ENCODE peak calls at places on chromosomes 5 and 9, in six cellular contexts. X is WERI-Rb-1, R is IMR-90, M is fibroblast of the aortic adventitia, W is cardiac muscle cell, C is coronary artery. P is an unnamed sample.

GRCh38 chr5:33631786-33632185 is 191.0 kb downstream of the TARS1 start:
- DNase-seq in X (no peak), R (peak), M (peak), W (peak), C (no peak), P (peak)

GRCh38 chr5:139638736-139639618 is 9.2 kb upstream of the CXXC5 start:
- DNase-seq in X (peak), R (no peak), M (no peak), W (no peak), C (no peak), P (no peak)

GRCh38 chr5:163760498-163760897 is 255.1 kb downstream of the MAT2B start:
- DNase-seq in X (no peak), R (peak), M (peak), W (peak), C (no peak), P (peak)

GRCh38 chr5:115751176-115751575 is 65.3 kb downstream of the CDO1 start:
- DNase-seq in X (no peak), R (no peak), M (no peak), W (no peak), C (no peak), P (no peak)

GRCh38 chr9:116815828-116816227 is 128.7 kb downstream of the TRIM32 start:
- DNase-seq in X (no peak), R (no peak), M (no peak), W (no peak), C (no peak), P (no peak)

GRCh38 chr5:181028032-181028819 is 11.8 kb upstream of the BTNL9 start:
- DNase-seq in X (no peak), R (no peak), M (no peak), W (no peak), C (no peak), P (no peak)

GRCh38 chr9:75150512-75150911 is 62.2 kb downstream of the OSTF1 start:
- DNase-seq in X (no peak), R (no peak), M (no peak), W (no peak), C (no peak), P (no peak)

GRCh38 chr5:52776116-52776515 is 11.6 kb upstream of the ITGA1 start:
- DNase-seq in X (no peak), R (no peak), M (no peak), W (no peak), C (no peak), P (no peak)

GRCh38 chr5:37495668-37496067 is 116.5 kb downstream of the WDR70 start:
- DNase-seq in X (no peak), R (peak), M (peak), W (peak), C (no peak), P (peak)

GRCh38 chr5:141413540-141414069 is 818 bp downstream of the PCDHGA10 start:
- DNase-seq in X (no peak), R (no peak), M (no peak), W (no peak), C (no peak), P (no peak)

GRCh38 chr5:141411575-141411974 is 1.2 kb upstream of the PCDHGA10 start:
- DNase-seq in X (no peak), R (no peak), M (no peak), W (no peak), C (no peak), P (no peak)

GRCh38 chr5:141409598-141410306 is 1.9 kb downstream of the PCDHGB6 start:
- DNase-seq in X (no peak), R (no peak), M (no peak), W (no peak), C (no peak), P (no peak)

DNA sequence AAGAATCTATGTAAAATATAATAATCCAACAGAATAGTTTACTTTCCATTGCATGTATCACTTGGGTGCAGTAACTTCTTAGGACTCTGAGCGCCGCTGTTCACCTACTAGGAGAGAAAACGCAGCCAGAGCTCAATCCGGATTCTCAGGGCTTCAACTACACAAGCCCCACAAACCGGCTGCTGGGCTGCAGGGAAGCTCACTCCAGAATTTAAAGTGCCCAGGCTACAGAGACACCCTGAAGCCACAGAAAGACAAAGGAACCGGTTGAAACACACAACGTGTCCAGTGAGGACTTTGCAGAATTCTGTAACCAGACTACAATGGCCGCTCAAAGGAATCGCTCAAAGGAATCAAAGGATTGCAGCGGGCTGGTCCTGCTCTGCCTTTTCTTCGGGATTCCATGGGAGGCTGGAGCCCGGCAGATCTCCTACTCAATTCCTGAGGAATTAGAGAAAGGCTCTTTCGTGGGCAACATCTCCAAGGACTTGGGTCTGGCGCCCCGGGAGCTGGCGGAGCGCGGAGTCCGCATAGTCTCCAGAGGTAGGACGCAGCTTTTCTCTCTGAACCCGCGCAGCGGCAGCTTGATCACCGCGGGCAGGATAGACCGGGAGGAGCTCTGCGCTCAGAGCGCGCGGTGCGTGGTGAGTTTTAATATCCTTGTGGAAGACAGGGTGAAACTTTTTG is at the start of gene PCDHGA10:
- DNase-seq in X (peak), R (peak), M (peak), W (peak), C (no peak), P (peak)
- H3K4me3 ChIP-seq in X (no peak), R (peak), M (peak), W (peak), C (peak), P (peak)

GRCh38 chr5:55187370-55187769 is 14.4 kb upstream of the CDC20B start:
- DNase-seq in X (no peak), R (no peak), M (no peak), W (peak), C (no peak), P (peak)
- TF ChIP-seq CTCF in X (peak), R (peak), M (peak), W (peak), C (no peak), P (peak)

DNA sequence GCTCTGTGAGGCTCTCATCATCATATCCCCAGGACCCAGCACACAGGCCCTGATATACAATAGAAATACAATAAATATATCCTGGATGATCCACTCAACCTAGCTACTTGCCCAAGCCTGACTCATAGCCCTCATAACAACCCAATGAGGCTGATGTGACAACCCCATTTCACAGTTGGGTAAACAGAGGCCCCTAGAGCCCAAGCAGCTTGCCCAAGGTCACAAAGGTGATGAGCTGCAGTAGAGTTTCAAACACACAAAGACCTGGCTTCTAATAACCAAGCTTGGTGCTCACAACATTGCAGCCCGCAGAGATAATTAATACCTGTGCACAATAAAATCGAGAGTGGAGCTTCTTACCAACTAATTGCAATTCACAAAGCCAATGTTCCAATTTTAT is 3.2 kb upstream of the AKNA start:
- DNase-seq in X (no peak), R (peak), M (no peak), W (no peak), C (no peak), P (no peak)
- H3K4me3 ChIP-seq in X (no peak), R (no peak), M (no peak), W (no peak), C (no peak), P (no peak)

GRCh38 chr5:127934791-127935256 is 148.7 kb upstream of the SLC12A2 start:
- DNase-seq in X (peak), R (peak), M (peak), W (peak), C (no peak), P (peak)
- TF ChIP-seq CTCF in X (no peak), R (peak), M (no peak), W (no peak), C (no peak), P (no peak)

P was measured in cardiac fibroblast.